ENCODE peak calls at places on chromosomes 3 and 15, in seven cellular contexts. One of them, this sample, is unnamed.

GRCh38 chr3:47612178-47612577 is 33.5 kb upstream of the CSPG5 start:
- DNase-seq in breast epithelium: no peak
- DNase-seq in esophagus muscularis mucosa: no peak
- DNase-seq in adrenal gland: no peak
- DNase-seq in IMR-90: peak; percentile 86
- DNase-seq in transverse colon: no peak
- DNase-seq in esophagus squamous epithelium: no peak
- DNase-seq in this sample: no peak

GRCh38 chr3:187889601-187890404 is 144.5 kb upstream of the BCL6 start:
- DNase-seq in esophagus muscularis mucosa: peak; percentile 88
- DNase-seq in breast epithelium: no peak
- DNase-seq in adrenal gland: peak; percentile 37
- DNase-seq in IMR-90: no peak
- DNase-seq in transverse colon: no peak
- DNase-seq in esophagus squamous epithelium: no peak
- DNase-seq in this sample: peak; percentile 9

GRCh38 chr3:52126036-52126435 is 28.2 kb downstream of the POC1A start:
- DNase-seq in transverse colon: no peak
- DNase-seq in IMR-90: no peak
- DNase-seq in adrenal gland: no peak
- DNase-seq in esophagus muscularis mucosa: no peak
- DNase-seq in breast epithelium: no peak
- DNase-seq in esophagus squamous epithelium: no peak
- DNase-seq in this sample: no peak

GRCh38 chr15:31325432-31325975 is 1.1 kb upstream of the KLF13 start:
- DNase-seq in esophagus squamous epithelium: no peak
- DNase-seq in esophagus muscularis mucosa: peak; percentile 93
- DNase-seq in transverse colon: peak; percentile 77
- DNase-seq in IMR-90: peak; percentile 6
- DNase-seq in breast epithelium: peak; percentile 58
- DNase-seq in adrenal gland: peak; percentile 74
- DNase-seq in this sample: peak; percentile 65

GRCh38 chr3:157376596-157377300 is 59.9 kb upstream of the PTX3 start:
- DNase-seq in adrenal gland: no peak
- DNase-seq in esophagus muscularis mucosa: no peak
- DNase-seq in IMR-90: no peak
- DNase-seq in esophagus squamous epithelium: no peak
- DNase-seq in breast epithelium: no peak
- DNase-seq in transverse colon: no peak
- DNase-seq in this sample: no peak

GRCh38 chr15:51077565-51078153 is 17.0 kb downstream of the TNFAIP8L3 start:
- DNase-seq in esophagus squamous epithelium: no peak
- DNase-seq in IMR-90: no peak
- DNase-seq in esophagus muscularis mucosa: no peak
- DNase-seq in breast epithelium: peak; percentile 27
- DNase-seq in adrenal gland: peak; percentile 77
- DNase-seq in transverse colon: peak; percentile 71
- DNase-seq in this sample: peak; percentile 84

GRCh38 chr15:70266412-70267089 is 168.8 kb upstream of the TLE3 start:
- DNase-seq in transverse colon: peak; percentile 49
- DNase-seq in adrenal gland: peak; percentile 58
- DNase-seq in breast epithelium: peak; percentile 72
- DNase-seq in esophagus squamous epithelium: no peak
- DNase-seq in IMR-90: no peak
- DNase-seq in esophagus muscularis mucosa: peak; percentile 94
- DNase-seq in this sample: peak; percentile 50

GRCh38 chr3:149936812-149937230 is 33.9 kb downstream of the PFN2 start:
- DNase-seq in IMR-90: peak; percentile 62
- DNase-seq in transverse colon: peak; percentile 29
- DNase-seq in adrenal gland: peak; percentile 35
- DNase-seq in breast epithelium: no peak
- DNase-seq in esophagus squamous epithelium: no peak
- DNase-seq in esophagus muscularis mucosa: no peak
- DNase-seq in this sample: peak; percentile 48

GRCh38 chr3:63571682-63572081 is 80.8 kb upstream of the SNTN start:
- DNase-seq in adrenal gland: no peak
- DNase-seq in esophagus muscularis mucosa: no peak
- DNase-seq in breast epithelium: no peak
- DNase-seq in esophagus squamous epithelium: no peak
- DNase-seq in transverse colon: no peak
- DNase-seq in IMR-90: no peak
- DNase-seq in this sample: no peak

GRCh38 chr3:114624676-114625181 is 330.9 kb downstream of the TIGIT start:
- DNase-seq in transverse colon: peak; percentile 74
- DNase-seq in IMR-90: peak; percentile 99
- DNase-seq in esophagus muscularis mucosa: peak; percentile 97
- DNase-seq in adrenal gland: peak; percentile 93
- DNase-seq in esophagus squamous epithelium: no peak
- DNase-seq in breast epithelium: peak; percentile 81
- DNase-seq in this sample: peak; percentile 86
- TF ChIP-seq POLR2A in transverse colon: peak; percentile 69
- TF ChIP-seq POLR2A in IMR-90: peak; percentile 96
- TF ChIP-seq POLR2A in esophagus muscularis mucosa: peak; percentile 14
- TF ChIP-seq POLR2A in adrenal gland: peak; percentile 98
- TF ChIP-seq POLR2A in esophagus squamous epithelium: peak; percentile 30
- TF ChIP-seq POLR2A in breast epithelium: no peak
- TF ChIP-seq POLR2A in this sample: peak; percentile 47

GRCh38 chr3:136885357-136886213 is 23.6 kb downstream of the NCK1 start:
- DNase-seq in esophagus squamous epithelium: no peak
- DNase-seq in transverse colon: no peak
- DNase-seq in breast epithelium: no peak
- DNase-seq in esophagus muscularis mucosa: no peak
- DNase-seq in adrenal gland: no peak
- DNase-seq in IMR-90: no peak
- DNase-seq in this sample: no peak

GRCh38 chr3:136889947-136890346 is 27.9 kb downstream of the NCK1 start:
- DNase-seq in esophagus squamous epithelium: no peak
- DNase-seq in adrenal gland: no peak
- DNase-seq in esophagus muscularis mucosa: no peak
- DNase-seq in breast epithelium: no peak
- DNase-seq in transverse colon: no peak
- DNase-seq in IMR-90: no peak
- DNase-seq in this sample: no peak

GRCh38 chr3:136882575-136882974 is 20.6 kb downstream of the NCK1 start:
- DNase-seq in transverse colon: no peak
- DNase-seq in adrenal gland: no peak
- DNase-seq in esophagus squamous epithelium: no peak
- DNase-seq in esophagus muscularis mucosa: no peak
- DNase-seq in IMR-90: no peak
- DNase-seq in breast epithelium: no peak
- DNase-seq in this sample: no peak

DNA sequence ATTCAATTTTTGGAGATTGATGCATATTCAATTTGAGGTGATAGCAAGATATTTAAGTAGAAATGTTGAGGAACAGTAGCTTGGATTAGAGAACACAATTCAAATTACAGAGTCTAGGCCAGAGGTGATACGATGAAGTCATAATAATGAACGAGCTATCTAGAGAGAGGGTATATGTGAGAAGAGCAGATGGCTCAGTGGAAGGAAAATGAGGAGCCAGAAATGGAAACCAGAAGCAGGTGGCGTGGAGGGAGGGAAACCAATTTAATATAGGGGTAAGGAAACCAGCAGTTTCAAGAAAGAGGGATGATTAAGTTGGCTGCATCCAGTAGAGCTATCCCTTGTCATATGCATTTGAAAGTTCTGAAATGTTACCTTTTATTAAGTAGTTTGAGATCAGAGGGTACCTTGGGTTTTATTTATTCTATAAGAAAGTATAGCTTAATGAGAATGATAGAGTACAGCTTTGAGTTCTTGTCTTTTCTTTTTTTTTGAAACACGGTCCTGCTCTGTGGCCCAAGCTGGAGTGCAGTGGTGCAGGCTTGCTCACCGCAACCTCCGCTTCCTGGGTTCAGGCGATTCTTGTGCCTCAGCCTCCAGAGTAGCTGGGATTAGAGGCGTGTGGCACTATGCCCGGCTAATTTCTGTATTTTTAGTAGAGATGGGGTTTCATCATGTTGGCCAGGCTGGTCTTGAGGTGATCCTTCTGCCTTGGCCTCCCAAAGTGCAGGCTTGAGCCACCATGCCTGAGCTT is 22.1 kb downstream of the NCK1 start:
- DNase-seq in transverse colon: no peak
- DNase-seq in esophagus muscularis mucosa: no peak
- DNase-seq in IMR-90: no peak
- DNase-seq in breast epithelium: no peak
- DNase-seq in esophagus squamous epithelium: no peak
- DNase-seq in adrenal gland: no peak
- DNase-seq in this sample: no peak
- H3K4me1 ChIP-seq in transverse colon: peaks cover 4% of the 10 kb centered on the region
- H3K4me1 ChIP-seq in esophagus muscularis mucosa: peaks cover 34% of the 10 kb centered on the region
- H3K4me1 ChIP-seq in IMR-90: peaks cover 2% of the 10 kb centered on the region
- H3K4me1 ChIP-seq in breast epithelium: no peaks in the 10 kb centered on the region
- H3K4me1 ChIP-seq in esophagus squamous epithelium: no peaks in the 10 kb centered on the region
- H3K4me1 ChIP-seq in adrenal gland: no peaks in the 10 kb centered on the region
- H3K4me1 ChIP-seq in this sample: peaks cover 17% of the 10 kb centered on the region

DNA sequence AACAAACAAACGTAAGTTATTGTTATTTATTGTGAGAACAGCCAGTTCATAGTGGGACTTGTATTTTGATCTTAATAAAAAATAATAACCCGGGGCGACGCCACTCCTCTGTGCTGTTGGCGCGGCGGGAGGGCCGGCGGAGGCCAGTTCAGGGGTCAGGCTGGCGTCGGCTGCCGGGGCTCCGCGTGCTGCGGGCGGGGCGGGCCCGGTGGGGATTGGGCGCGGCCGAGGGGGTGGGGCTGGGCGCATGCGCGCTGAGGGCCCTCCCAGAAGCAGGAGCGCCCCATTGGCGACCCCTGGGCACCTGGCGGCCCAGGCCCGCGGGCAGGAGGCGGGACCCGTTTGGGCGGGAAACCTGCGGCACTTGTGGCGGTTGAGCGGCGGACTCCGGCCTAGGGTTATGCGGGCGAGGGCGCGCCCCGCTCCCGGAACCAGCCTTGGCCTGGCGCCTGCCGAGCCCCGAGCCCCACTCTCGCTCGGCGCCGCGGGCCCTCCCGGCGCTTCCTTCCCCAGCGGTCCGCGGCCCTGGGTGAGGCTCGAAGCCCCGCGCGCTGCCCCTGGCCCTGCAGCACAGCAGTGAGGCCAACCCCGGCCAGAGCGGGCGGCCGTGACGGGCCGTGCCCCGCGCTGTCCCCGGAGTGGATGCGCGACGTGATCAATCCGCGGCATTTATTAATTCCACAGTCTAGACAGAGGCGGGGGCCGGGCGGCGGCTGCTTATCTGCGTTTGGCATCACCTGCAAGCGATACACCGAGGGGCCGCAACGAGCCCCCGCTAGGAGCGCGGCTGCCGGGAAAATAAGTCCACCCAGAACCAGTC is 6.0 kb downstream of the ISL2 start:
- DNase-seq in esophagus muscularis mucosa: no peak
- DNase-seq in adrenal gland: no peak
- DNase-seq in esophagus squamous epithelium: no peak
- DNase-seq in IMR-90: no peak
- DNase-seq in transverse colon: peak; percentile 65
- DNase-seq in breast epithelium: no peak
- DNase-seq in this sample: no peak
- H3K4me3 ChIP-seq in esophagus muscularis mucosa: no peak overlapping the region
- H3K4me3 ChIP-seq in adrenal gland: no peak overlapping the region
- H3K4me3 ChIP-seq in esophagus squamous epithelium: no peak overlapping the region
- H3K4me3 ChIP-seq in IMR-90: no peak overlapping the region
- H3K4me3 ChIP-seq in transverse colon: peak overlapping the region; percentile 8
- H3K4me3 ChIP-seq in breast epithelium: peak overlapping the region; percentile 63
- H3K4me3 ChIP-seq in this sample: no peak overlapping the region

DNA sequence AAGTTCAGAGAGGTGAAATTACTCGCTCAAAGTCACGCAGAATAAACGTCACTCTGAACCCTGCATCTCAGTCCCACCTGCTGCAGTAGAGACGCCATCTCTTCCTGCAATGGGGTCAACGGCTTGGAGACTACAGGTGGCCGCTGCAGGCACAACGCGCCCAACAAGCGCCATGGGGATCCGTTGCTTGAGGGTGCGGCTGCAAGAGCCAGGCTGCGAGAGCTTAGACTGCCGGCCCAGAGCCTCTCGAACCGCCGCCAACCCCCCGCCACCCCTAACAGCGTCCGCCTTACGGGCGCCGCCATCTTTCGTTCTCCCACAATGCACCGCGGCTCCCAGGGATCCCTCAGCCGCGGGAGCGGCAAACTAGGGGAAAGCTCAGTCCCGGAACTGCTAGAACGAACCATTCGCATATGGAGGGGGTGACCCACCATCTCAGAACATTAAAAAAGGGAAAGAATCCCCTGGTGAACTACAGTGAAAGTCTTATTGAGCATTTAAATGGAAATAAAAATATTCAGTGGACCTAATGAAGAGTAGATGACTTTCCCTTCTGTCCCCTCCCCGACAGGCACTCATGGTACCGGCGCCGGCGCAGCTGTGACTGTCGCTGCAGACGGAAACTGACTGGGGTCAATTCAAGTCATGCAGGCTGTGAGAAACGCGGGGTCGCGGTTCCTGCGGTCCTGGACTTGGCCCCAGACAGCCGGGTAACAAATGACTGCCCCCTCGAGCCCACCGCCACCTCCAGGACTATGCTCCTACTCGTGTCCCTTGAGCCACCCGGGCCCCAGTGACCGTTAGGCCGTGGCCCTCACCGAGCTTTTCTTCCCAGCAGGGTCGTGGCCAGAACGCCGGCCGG is at the start of the genes MRPL46 and MRPS11:
- DNase-seq in adrenal gland: peak; percentile 91
- DNase-seq in breast epithelium: peak; percentile 67
- DNase-seq in transverse colon: peak; percentile 91
- DNase-seq in esophagus squamous epithelium: peak; percentile 32
- DNase-seq in IMR-90: peak; percentile 83
- DNase-seq in esophagus muscularis mucosa: peak; percentile 96
- DNase-seq in this sample: peak; percentile 90
- TF ChIP-seq POLR2A in adrenal gland: peak; percentile 82
- TF ChIP-seq POLR2A in breast epithelium: no peak
- TF ChIP-seq POLR2A in transverse colon: peak; percentile 61
- TF ChIP-seq POLR2A in esophagus squamous epithelium: no peak
- TF ChIP-seq POLR2A in IMR-90: no peak
- TF ChIP-seq POLR2A in esophagus muscularis mucosa: no peak
- TF ChIP-seq POLR2A in this sample: peak; percentile 77

DNA sequence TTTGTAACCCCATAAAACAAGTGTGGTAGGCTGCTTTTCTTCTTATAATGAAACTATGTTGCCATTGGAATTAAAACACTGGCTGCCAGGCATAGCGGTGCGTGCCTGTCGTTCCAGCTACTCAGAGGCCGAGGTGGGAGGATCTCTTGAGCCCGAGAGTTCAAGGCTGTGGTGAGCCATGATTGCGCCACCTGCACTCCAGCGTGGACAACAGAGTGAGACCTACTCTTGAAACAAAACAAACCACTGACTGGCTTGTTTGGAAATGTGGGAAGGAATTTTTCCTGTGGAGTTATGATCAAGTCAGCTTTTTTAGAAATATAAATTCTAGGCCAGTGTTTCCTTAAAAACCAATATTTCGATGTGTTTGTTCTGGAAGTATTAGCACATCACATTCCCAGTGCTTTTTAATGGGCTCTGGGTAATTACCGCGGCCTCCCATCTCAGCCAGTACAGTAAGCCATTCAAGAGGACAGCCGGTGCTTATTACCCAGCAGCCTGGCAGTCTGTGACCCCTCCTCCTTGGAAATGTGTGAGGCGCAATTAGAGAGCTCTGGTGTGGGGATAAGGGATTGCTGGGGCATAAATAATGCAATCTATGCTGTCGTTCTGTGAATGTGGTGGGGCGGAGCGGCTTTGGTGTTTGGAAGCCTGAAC is 58.3 kb upstream of the TRAK1 start:
- DNase-seq in IMR-90: peak; percentile 98
- DNase-seq in transverse colon: peak; percentile 68
- DNase-seq in adrenal gland: peak; percentile 82
- DNase-seq in breast epithelium: peak; percentile 78
- DNase-seq in esophagus squamous epithelium: no peak
- DNase-seq in esophagus muscularis mucosa: peak; percentile 91
- DNase-seq in this sample: peak; percentile 60
- H3K4me1 ChIP-seq in IMR-90: peaks cover 45% of the 10 kb centered on the region
- H3K4me1 ChIP-seq in transverse colon: peaks cover 45% of the 10 kb centered on the region
- H3K4me1 ChIP-seq in adrenal gland: peaks cover 41% of the 10 kb centered on the region
- H3K4me1 ChIP-seq in breast epithelium: no peaks in the 10 kb centered on the region
- H3K4me1 ChIP-seq in esophagus squamous epithelium: peaks cover 15% of the 10 kb centered on the region
- H3K4me1 ChIP-seq in esophagus muscularis mucosa: peaks cover 75% of the 10 kb centered on the region
- H3K4me1 ChIP-seq in this sample: peaks cover 45% of the 10 kb centered on the region

This sample was measured in body of pancreas.